ENCODE peak calls at places on chromosomes 6 and 20, in ten cellular contexts. One of them, this sample, is unnamed.

GRCh38 chr6:28988536-28989415 is 16.3 kb downstream of the ZNF311 start:
- DNase-seq in non-pigmented ciliary epithelial cell: no peak
- DNase-seq in glutamatergic neuron: peak; percentile 82
- DNase-seq in activated CD8-positive, alpha-beta memory T cell treated with anti-CD3 and anti-CD28 coated beads, Interleukin-2, amount 50 U/mL, for 4 hours: peak; percentile 69
- DNase-seq in T-helper 17 cell: peak; percentile 68
- DNase-seq in GM12865: peak; percentile 81
- DNase-seq in stimulated activated CD4-positive, alpha-beta T cell treated with anti-CD3 and anti-CD28 coated beads, Interleukin-15, amount 100 ng/mL, for 1 hour: peak; percentile 58
- DNase-seq in H7: peak; percentile 89
- DNase-seq in HT1080: peak; percentile 22
- DNase-seq in ovary: peak; percentile 39
- DNase-seq in this sample: peak; percentile 68

GRCh38 chr6:43269273-43270007 is 26.2 kb downstream of the TTBK1 start:
- DNase-seq in non-pigmented ciliary epithelial cell: no peak
- DNase-seq in glutamatergic neuron: no peak
- DNase-seq in activated CD8-positive, alpha-beta memory T cell treated with anti-CD3 and anti-CD28 coated beads, Interleukin-2, amount 50 U/mL, for 4 hours: peak; percentile 53
- DNase-seq in T-helper 17 cell: no peak
- DNase-seq in GM12865: no peak
- DNase-seq in stimulated activated CD4-positive, alpha-beta T cell treated with anti-CD3 and anti-CD28 coated beads, Interleukin-15, amount 100 ng/mL, for 1 hour: peak; percentile 30
- DNase-seq in H7: peak; percentile 86
- DNase-seq in HT1080: no peak
- DNase-seq in ovary: no peak
- DNase-seq in this sample: peak; percentile 62

GRCh38 chr6:315226-315625 is 22.9 kb downstream of the DUSP22 start:
- DNase-seq in non-pigmented ciliary epithelial cell: no peak
- DNase-seq in glutamatergic neuron: no peak
- DNase-seq in activated CD8-positive, alpha-beta memory T cell treated with anti-CD3 and anti-CD28 coated beads, Interleukin-2, amount 50 U/mL, for 4 hours: no peak
- DNase-seq in T-helper 17 cell: no peak
- DNase-seq in GM12865: no peak
- DNase-seq in stimulated activated CD4-positive, alpha-beta T cell treated with anti-CD3 and anti-CD28 coated beads, Interleukin-15, amount 100 ng/mL, for 1 hour: no peak
- DNase-seq in H7: no peak
- DNase-seq in HT1080: no peak
- DNase-seq in ovary: no peak
- DNase-seq in this sample: no peak

GRCh38 chr20:63696628-63697356 is at the start of gene TNFRSF6B:
- DNase-seq in non-pigmented ciliary epithelial cell: no peak
- DNase-seq in glutamatergic neuron: no peak
- DNase-seq in activated CD8-positive, alpha-beta memory T cell treated with anti-CD3 and anti-CD28 coated beads, Interleukin-2, amount 50 U/mL, for 4 hours: no peak
- DNase-seq in T-helper 17 cell: no peak
- DNase-seq in GM12865: no peak
- DNase-seq in stimulated activated CD4-positive, alpha-beta T cell treated with anti-CD3 and anti-CD28 coated beads, Interleukin-15, amount 100 ng/mL, for 1 hour: no peak
- DNase-seq in H7: peak; percentile 85
- DNase-seq in HT1080: no peak
- DNase-seq in ovary: peak; percentile 18
- DNase-seq in this sample: no peak

GRCh38 chr6:44029489-44030185 is 97.6 kb downstream of the MRPL14 start:
- DNase-seq in non-pigmented ciliary epithelial cell: no peak
- DNase-seq in glutamatergic neuron: no peak
- DNase-seq in activated CD8-positive, alpha-beta memory T cell treated with anti-CD3 and anti-CD28 coated beads, Interleukin-2, amount 50 U/mL, for 4 hours: no peak
- DNase-seq in T-helper 17 cell: no peak
- DNase-seq in GM12865: no peak
- DNase-seq in stimulated activated CD4-positive, alpha-beta T cell treated with anti-CD3 and anti-CD28 coated beads, Interleukin-15, amount 100 ng/mL, for 1 hour: no peak
- DNase-seq in H7: no peak
- DNase-seq in HT1080: no peak
- DNase-seq in ovary: no peak
- DNase-seq in this sample: no peak

GRCh38 chr6:42405025-42405424 is 46.7 kb downstream of the TRERF1 start:
- DNase-seq in non-pigmented ciliary epithelial cell: peak; percentile 24
- DNase-seq in glutamatergic neuron: no peak
- DNase-seq in activated CD8-positive, alpha-beta memory T cell treated with anti-CD3 and anti-CD28 coated beads, Interleukin-2, amount 50 U/mL, for 4 hours: no peak
- DNase-seq in T-helper 17 cell: no peak
- DNase-seq in GM12865: no peak
- DNase-seq in stimulated activated CD4-positive, alpha-beta T cell treated with anti-CD3 and anti-CD28 coated beads, Interleukin-15, amount 100 ng/mL, for 1 hour: no peak
- DNase-seq in H7: no peak
- DNase-seq in HT1080: peak; percentile 57
- DNase-seq in ovary: no peak
- DNase-seq in this sample: no peak

GRCh38 chr20:50320910-50321796 is 130.5 kb downstream of the CEBPB start:
- DNase-seq in non-pigmented ciliary epithelial cell: peak; percentile 71
- DNase-seq in glutamatergic neuron: peak; percentile 76
- DNase-seq in activated CD8-positive, alpha-beta memory T cell treated with anti-CD3 and anti-CD28 coated beads, Interleukin-2, amount 50 U/mL, for 4 hours: no peak
- DNase-seq in T-helper 17 cell: no peak
- DNase-seq in GM12865: peak; percentile 28
- DNase-seq in stimulated activated CD4-positive, alpha-beta T cell treated with anti-CD3 and anti-CD28 coated beads, Interleukin-15, amount 100 ng/mL, for 1 hour: no peak
- DNase-seq in H7: peak; percentile 96
- DNase-seq in HT1080: peak; percentile 94
- DNase-seq in ovary: peak; percentile 97
- DNase-seq in this sample: no peak

GRCh38 chr6:84528201-84528600 is 236.2 kb downstream of the TBX18 start:
- DNase-seq in non-pigmented ciliary epithelial cell: no peak
- DNase-seq in glutamatergic neuron: no peak
- DNase-seq in activated CD8-positive, alpha-beta memory T cell treated with anti-CD3 and anti-CD28 coated beads, Interleukin-2, amount 50 U/mL, for 4 hours: no peak
- DNase-seq in T-helper 17 cell: no peak
- DNase-seq in GM12865: no peak
- DNase-seq in stimulated activated CD4-positive, alpha-beta T cell treated with anti-CD3 and anti-CD28 coated beads, Interleukin-15, amount 100 ng/mL, for 1 hour: no peak
- DNase-seq in H7: no peak
- DNase-seq in HT1080: no peak
- DNase-seq in ovary: no peak
- DNase-seq in this sample: no peak

GRCh38 chr20:58213112-58213511 is 15.3 kb downstream of the ANKRD60 start:
- DNase-seq in non-pigmented ciliary epithelial cell: no peak
- DNase-seq in glutamatergic neuron: no peak
- DNase-seq in activated CD8-positive, alpha-beta memory T cell treated with anti-CD3 and anti-CD28 coated beads, Interleukin-2, amount 50 U/mL, for 4 hours: no peak
- DNase-seq in T-helper 17 cell: no peak
- DNase-seq in GM12865: no peak
- DNase-seq in stimulated activated CD4-positive, alpha-beta T cell treated with anti-CD3 and anti-CD28 coated beads, Interleukin-15, amount 100 ng/mL, for 1 hour: no peak
- DNase-seq in H7: no peak
- DNase-seq in HT1080: no peak
- DNase-seq in ovary: no peak
- DNase-seq in this sample: no peak

GRCh38 chr6:1082040-1082935 is 229.6 kb upstream of the FOXQ1 start:
- DNase-seq in non-pigmented ciliary epithelial cell: peak; percentile 73
- DNase-seq in glutamatergic neuron: no peak
- DNase-seq in activated CD8-positive, alpha-beta memory T cell treated with anti-CD3 and anti-CD28 coated beads, Interleukin-2, amount 50 U/mL, for 4 hours: no peak
- DNase-seq in T-helper 17 cell: no peak
- DNase-seq in GM12865: no peak
- DNase-seq in stimulated activated CD4-positive, alpha-beta T cell treated with anti-CD3 and anti-CD28 coated beads, Interleukin-15, amount 100 ng/mL, for 1 hour: no peak
- DNase-seq in H7: no peak
- DNase-seq in HT1080: peak; percentile 79
- DNase-seq in ovary: no peak
- DNase-seq in this sample: no peak

GRCh38 chr6:25172819-25173218 is 106.4 kb upstream of the CARMIL1 start:
- DNase-seq in non-pigmented ciliary epithelial cell: peak; percentile 97
- DNase-seq in glutamatergic neuron: no peak
- DNase-seq in activated CD8-positive, alpha-beta memory T cell treated with anti-CD3 and anti-CD28 coated beads, Interleukin-2, amount 50 U/mL, for 4 hours: no peak
- DNase-seq in T-helper 17 cell: no peak
- DNase-seq in GM12865: no peak
- DNase-seq in stimulated activated CD4-positive, alpha-beta T cell treated with anti-CD3 and anti-CD28 coated beads, Interleukin-15, amount 100 ng/mL, for 1 hour: no peak
- DNase-seq in H7: no peak
- DNase-seq in HT1080: peak; percentile 83
- DNase-seq in ovary: no peak
- DNase-seq in this sample: no peak